ENCODE peak calls at places on chromosomes 3 and 15, in four cellular contexts. X is K562, T is HCT116, R is breast epithelium. Y is an unnamed sample.

GRCh38 chr3:187490366-187490765 is 122.2 kb downstream of the RTP4 start:
- DNase-seq in R (no peak), X (no peak), T (no peak), Y (peak)

GRCh38 chr3:86986666-86987420 is 4.1 kb downstream of the VGLL3 start:
- DNase-seq in X (no peak), R (no peak), T (no peak), Y (no peak)

GRCh38 chr15:60844431-60845174 is 365.7 kb upstream of the ICE2 start:
- DNase-seq in T (no peak), R (no peak), X (no peak), Y (no peak)

GRCh38 chr3:161348791-161349400 is 22.4 kb downstream of the SPTSSB start:
- DNase-seq in X (no peak), T (peak), R (no peak), Y (no peak)

GRCh38 chr3:153144779-153145178 is 17.2 kb upstream of the RAP2B start:
- DNase-seq in R (no peak), T (no peak), X (no peak), Y (peak)

GRCh38 chr3:175287361-175287963 is 428.3 kb downstream of the NAALADL2 start:
- DNase-seq in X (no peak), R (no peak), T (no peak), Y (no peak)

GRCh38 chr15:90342655-90343054 is 9.4 kb upstream of the ZNF774 start:
- DNase-seq in X (no peak), R (no peak), T (no peak), Y (no peak)

GRCh38 chr3:141126661-141127343 is 75.7 kb downstream of the SPSB4 start:
- DNase-seq in R (no peak), X (no peak), T (no peak), Y (no peak)

GRCh38 chr15:60590935-60591490 is 112.1 kb upstream of the ICE2 start:
- DNase-seq in R (peak), T (no peak), X (no peak), Y (no peak)

GRCh38 chr3:88180398-88180999 is 30.7 kb downstream of the C3orf38 start:
- DNase-seq in R (no peak), T (peak), X (no peak), Y (peak)

GRCh38 chr3:64145438-64145837 is 79.8 kb downstream of the PRICKLE2 start:
- DNase-seq in T (no peak), R (no peak), X (no peak), Y (no peak)

GRCh38 chr3:4426782-4427344 is 40.2 kb downstream of the SUMF1 start:
- DNase-seq in X (no peak), T (peak), R (no peak), Y (peak)

GRCh38 chr3:150359381-150359780 is 48.7 kb upstream of the TSC22D2 start:
- DNase-seq in X (no peak), R (no peak), T (no peak), Y (no peak)

GRCh38 chr3:119913021-119913420 is 131.1 kb downstream of the NR1I2 start:
- DNase-seq in T (no peak), X (no peak), R (no peak), Y (no peak)

GRCh38 chr15:77454265-77454664 is 33.6 kb downstream of the HMG20A start:
- DNase-seq in X (no peak), R (no peak), T (no peak), Y (no peak)

GRCh38 chr3:15500107-15500724 is 21.3 kb downstream of the COLQ start:
- DNase-seq in X (no peak), R (no peak), T (no peak), Y (no peak)

GRCh38 chr3:25665646-25666136 is 984 bp upstream of the TOP2B start:
- DNase-seq in X (no peak), R (no peak), T (no peak), Y (no peak)

GRCh38 chr3:74824366-74824765 is 209.9 kb upstream of the CNTN3 start:
- DNase-seq in T (no peak), X (no peak), R (no peak), Y (no peak)

GRCh38 chr15:65767895-65768294 is 24.2 kb downstream of the DENND4A start:
- DNase-seq in R (no peak), X (no peak), T (no peak), Y (no peak)

GRCh38 chr15:83919319-83919830 is 265.5 kb downstream of the ADAMTSL3 start:
- DNase-seq in T (no peak), X (no peak), R (no peak), Y (no peak)

GRCh38 chr15:85454403-85454802 is 74.0 kb downstream of the AKAP13 start:
- DNase-seq in T (no peak), X (no peak), R (no peak), Y (no peak)

GRCh38 chr3:30628188-30628930 is 22.0 kb downstream of the TGFBR2 start:
- DNase-seq in R (no peak), T (no peak), X (no peak), Y (no peak)

DNA sequence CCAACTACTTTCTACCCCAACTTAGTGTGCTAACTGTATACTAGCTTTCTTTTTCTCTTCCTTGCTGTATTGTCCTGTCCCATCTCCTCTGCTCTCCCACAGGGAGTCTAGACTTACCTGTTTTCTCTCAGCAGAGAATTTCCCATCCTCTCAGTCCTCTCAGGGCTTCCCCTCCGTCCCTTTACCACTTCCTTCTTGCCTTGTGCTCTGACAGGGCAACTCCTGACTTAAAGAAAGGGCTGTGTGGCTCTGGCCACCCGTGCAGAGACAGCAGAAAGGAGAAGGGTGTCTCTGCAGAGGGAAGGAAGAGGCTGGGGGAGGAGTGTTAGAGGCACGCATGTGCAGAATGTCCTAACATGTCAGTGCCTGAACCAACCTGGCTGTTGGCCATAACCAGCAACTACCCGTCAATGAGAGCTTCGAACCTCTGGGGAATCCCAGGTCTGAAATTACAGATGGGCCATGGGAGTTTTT is at the start of gene GCSAM:
- DNase-seq in X (no peak), T (no peak), R (peak), Y (no peak)
- TF ChIP-seq POLR2AphosphoS5 in X (no peak), T (no peak), R (no peak), Y (no peak)

GRCh38 chr3:9934993-9935392 is 1.4 kb downstream of the CRELD1 start:
- DNase-seq in X (no peak), T (no peak), R (no peak), Y (no peak)
- H3K4me3 ChIP-seq in X (peak), T (no peak), R (peak), Y (no peak)

GRCh38 chr3:12828751-12829150 is 12.6 kb downstream of the RPL32 start:
- DNase-seq in T (no peak), X (no peak), R (no peak), Y (no peak)

GRCh38 chr3:12829404-12829803 is 12.0 kb downstream of the RPL32 start:
- DNase-seq in R (no peak), X (no peak), T (no peak), Y (no peak)

GRCh38 chr3:12830785-12831581 is 10.4 kb downstream of the RPL32 start:
- DNase-seq in T (no peak), X (no peak), R (no peak), Y (no peak)

GRCh38 chr3:12831582-12831866 is 9.8 kb downstream of the RPL32 start:
- DNase-seq in T (no peak), R (no peak), X (no peak), Y (no peak)

DNA sequence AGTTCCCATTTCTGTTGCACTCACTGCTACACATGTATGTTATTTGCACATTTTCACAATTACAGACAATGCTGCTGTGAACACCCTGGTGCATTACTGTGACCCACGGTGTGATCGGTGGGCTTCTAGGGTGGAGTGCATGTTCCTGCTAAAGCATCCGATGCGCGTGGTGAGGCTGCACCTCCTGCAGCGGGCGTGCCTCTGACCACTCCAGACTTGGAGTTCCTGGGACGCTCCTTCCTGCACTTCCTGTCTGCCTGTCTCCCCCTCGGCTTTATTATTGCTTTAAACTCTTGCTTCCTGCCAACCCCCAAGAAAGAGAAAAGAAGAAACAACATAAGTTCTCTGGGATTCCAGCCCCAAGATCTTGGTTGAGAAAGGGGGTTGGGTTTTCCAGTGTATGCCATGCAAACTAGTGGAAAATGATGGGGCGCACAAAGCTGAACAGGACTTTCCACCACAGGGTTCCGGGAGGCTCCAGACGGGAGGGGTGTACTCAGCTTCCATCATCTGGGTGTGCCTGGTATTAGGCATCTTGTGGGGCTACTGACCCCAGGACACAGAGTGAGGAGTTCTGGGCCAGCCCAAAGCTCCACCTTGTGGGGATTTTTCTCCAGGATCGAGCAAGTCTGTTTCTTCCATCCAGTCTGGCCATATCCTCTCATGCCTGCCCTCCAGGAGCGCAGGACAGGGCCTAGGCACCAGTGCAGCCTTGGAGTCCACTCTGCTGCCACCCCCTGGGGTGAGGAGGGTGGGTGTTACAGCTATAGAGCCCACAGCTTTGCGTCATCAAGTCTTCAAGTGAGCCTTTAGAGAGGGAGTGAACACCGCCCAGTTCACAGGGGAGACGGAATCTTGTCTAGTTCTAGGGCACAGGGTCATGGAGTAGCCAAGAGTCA is 11.2 kb downstream of the RPL32 start:
- DNase-seq in T (no peak), X (no peak), R (no peak), Y (no peak)
- TF ChIP-seq POLR2AphosphoS5 in T (peak), X (no peak), R (no peak), Y (peak)

GRCh38 chr3:146142757-146143156 is 18.2 kb downstream of the PLOD2 start:
- DNase-seq in T (no peak), R (no peak), X (no peak), Y (peak)
- H3K4me3 ChIP-seq in T (no peak), R (no peak), X (no peak), Y (peak)

DNA sequence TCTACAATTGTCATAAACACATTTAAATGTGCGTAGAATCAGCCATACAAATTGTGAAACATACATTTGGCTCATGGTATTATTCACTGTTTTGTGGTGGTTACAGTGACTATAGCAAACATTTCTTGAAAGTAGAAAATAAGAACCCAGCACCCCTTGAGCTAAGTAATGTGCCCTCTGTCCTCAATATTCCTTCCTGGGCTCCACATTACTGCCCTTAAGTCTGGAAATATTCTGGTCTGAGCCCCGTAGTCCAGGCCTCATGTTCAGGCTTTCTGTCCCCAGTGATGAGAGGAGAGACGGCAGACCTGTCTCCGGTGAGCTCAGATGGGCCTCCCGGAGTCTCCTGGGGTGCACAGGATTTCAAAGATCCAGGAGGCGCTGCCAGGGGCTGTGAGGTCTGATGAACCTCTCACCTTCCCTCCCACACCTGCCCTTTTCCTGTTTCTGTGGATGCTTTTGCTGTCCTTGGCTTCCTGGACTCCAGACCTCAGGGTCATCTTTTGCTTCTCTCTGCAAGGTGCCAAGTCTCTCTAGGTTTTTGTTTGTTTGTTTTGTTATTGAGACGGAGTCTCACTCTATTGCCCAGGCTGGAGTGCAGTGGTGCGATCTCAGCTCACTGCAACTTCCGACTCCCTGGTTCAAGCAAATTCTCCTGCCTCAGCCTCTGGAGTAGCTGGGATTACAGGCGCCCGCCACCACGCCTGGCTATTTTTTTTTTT is 8.8 kb upstream of the MUC20 start:
- DNase-seq in T (no peak), R (no peak), X (peak), Y (no peak)
- TF ChIP-seq POLR2AphosphoS5 in T (no peak), R (no peak), X (no peak), Y (no peak)